ENCODE peak calls at places on chromosomes 2 and 18, in seven cellular contexts. B, I, E, C, Y, K and W are unnamed samples.

GRCh38 chr2:186639939-186640338 is 50.1 kb downstream of the ITGAV start:
- DNase-seq in B (no peak), I (no peak), E (peak; percentile 48), C (no peak), Y (no peak), K (no peak), W (no peak)

GRCh38 chr2:236321430-236321829 is 57.2 kb upstream of the ASB18 start:
- DNase-seq in B (no peak), I (no peak), E (no peak), C (no peak), Y (no peak), K (peak; percentile 5), W (no peak)

GRCh38 chr2:182406221-182406620 is 20.6 kb downstream of the PDE1A start:
- DNase-seq in B (no peak), I (no peak), E (no peak), C (no peak), Y (no peak), K (no peak), W (no peak)

GRCh38 chr2:176643711-176644110 is 374.5 kb downstream of the MTX2 start:
- DNase-seq in B (peak; percentile 66), I (no peak), E (no peak), C (no peak), Y (no peak), K (no peak), W (no peak)

GRCh38 chr2:58925676-58926081 is 684.6 kb upstream of the FANCL start:
- DNase-seq in B (no peak), I (no peak), E (no peak), C (no peak), Y (peak; percentile 66), K (no peak), W (peak; percentile 79)

GRCh38 chr18:22343613-22344012 is 74.1 kb downstream of the CTAGE1 start:
- DNase-seq in B (peak; percentile 35), I (no peak), E (no peak), C (no peak), Y (no peak), K (no peak), W (no peak)

GRCh38 chr2:16330012-16330411 is 335.6 kb downstream of the CYRIA start:
- DNase-seq in B (peak; percentile 72), I (no peak), E (no peak), C (no peak), Y (no peak), K (peak; percentile 69), W (no peak)

GRCh38 chr2:66929632-66930385 is 467.3 kb upstream of the ETAA1 start:
- DNase-seq in B (no peak), I (peak; percentile 38), E (no peak), C (no peak), Y (peak; percentile 28), K (peak; percentile 54), W (peak; percentile 54)

GRCh38 chr2:61834893-61835292 is 19.0 kb downstream of the FAM161A start:
- DNase-seq in B (no peak), I (no peak), E (no peak), C (no peak), Y (no peak), K (no peak), W (no peak)

GRCh38 chr2:84785950-84786349 is 94.9 kb downstream of the TRABD2A start:
- DNase-seq in B (no peak), I (no peak), E (no peak), C (no peak), Y (no peak), K (no peak), W (no peak)

GRCh38 chr2:59297829-59298228 is 1056.7 kb upstream of the FANCL start:
- DNase-seq in B (peak; percentile 59), I (no peak), E (no peak), C (no peak), Y (no peak), K (no peak), W (no peak)

GRCh38 chr18:49959176-49959575 is 145.8 kb upstream of the ACAA2 start:
- DNase-seq in B (peak; percentile 70), I (no peak), E (peak; percentile 61), C (peak; percentile 27), Y (no peak), K (no peak), W (no peak)

GRCh38 chr2:120641366-120641771 is 94.3 kb upstream of the GLI2 start:
- DNase-seq in B (peak; percentile 48), I (no peak), E (no peak), C (no peak), Y (no peak), K (no peak), W (no peak)

GRCh38 chr2:10170256-10170655 is 47.7 kb downstream of the RRM2 start:
- DNase-seq in B (peak; percentile 36), I (no peak), E (no peak), C (no peak), Y (no peak), K (no peak), W (no peak)

GRCh38 chr2:195535911-195536522 is 121.0 kb upstream of the SLC39A10 start:
- DNase-seq in B (no peak), I (no peak), E (peak; percentile 90), C (peak; percentile 61), Y (no peak), K (no peak), W (no peak)

GRCh38 chr18:39681061-39681460 is 2115.5 kb upstream of the CELF4 start:
- DNase-seq in B (no peak), I (no peak), E (no peak), C (no peak), Y (no peak), K (no peak), W (no peak)

GRCh38 chr2:152569186-152569585 is 148.1 kb downstream of the PRPF40A start:
- DNase-seq in B (peak; percentile 51), I (no peak), E (no peak), C (no peak), Y (no peak), K (no peak), W (no peak)

GRCh38 chr2:219417374-219417773 is 803 bp upstream of the DES start:
- DNase-seq in B (peak; percentile 43), I (peak; percentile 80), E (no peak), C (no peak), Y (no peak), K (no peak), W (no peak)

GRCh38 chr2:240095556-240096523 is 40.3 kb downstream of the COPS9 start:
- DNase-seq in B (peak; percentile 82), I (no peak), E (no peak), C (no peak), Y (no peak), K (no peak), W (no peak)

GRCh38 chr2:62292190-62292589 is 96.3 kb downstream of the B3GNT2 start:
- DNase-seq in B (no peak), I (no peak), E (peak; percentile 54), C (no peak), Y (no peak), K (no peak), W (no peak)

GRCh38 chr2:5970347-5970746 is 278.2 kb downstream of the SOX11 start:
- DNase-seq in B (no peak), I (no peak), E (no peak), C (no peak), Y (no peak), K (no peak), W (no peak)

GRCh38 chr2:8511868-8512612 is 169.8 kb upstream of the ID2 start:
- DNase-seq in B (no peak), I (no peak), E (peak; percentile 42), C (no peak), Y (peak; percentile 13), K (no peak), W (no peak)

GRCh38 chr2:94870392-94871225 is 621 bp upstream of the TEKT4 start:
- DNase-seq in B (peak; percentile 59), I (no peak), E (peak; percentile 50), C (no peak), Y (no peak), K (no peak), W (no peak)

GRCh38 chr2:206230060-206230890 is 44.2 kb upstream of the ZDBF2 start:
- DNase-seq in B (peak; percentile 84), I (no peak), E (no peak), C (no peak), Y (no peak), K (peak; percentile 32), W (no peak)
- TF ChIP-seq CTCF in B (peak; percentile 71), I (no peak), E (no peak), C (no peak), Y (peak; percentile 21), K (peak; percentile 5), W (peak; percentile 9)

GRCh38 chr2:74474481-74474880 is 2.0 kb upstream of the MRPL53 start:
- DNase-seq in B (no peak), I (no peak), E (no peak), C (no peak), Y (no peak), K (no peak), W (no peak)

GRCh38 chr2:74474899-74475298 is 2.4 kb upstream of the MRPL53 start:
- DNase-seq in B (peak; percentile 83), I (no peak), E (no peak), C (no peak), Y (no peak), K (no peak), W (no peak)

GRCh38 chr2:74472086-74472944 is at the start of gene MRPL53:
- DNase-seq in B (peak; percentile 98), I (peak; percentile 98), E (peak; percentile 98), C (peak; percentile 88), Y (peak; percentile 49), K (peak; percentile 95), W (peak; percentile 75)

GRCh38 chr2:74472945-74473258 is 422 bp upstream of the MRPL53 start:
- DNase-seq in B (no peak), I (no peak), E (no peak), C (no peak), Y (no peak), K (no peak), W (no peak)

GRCh38 chr2:74471332-74472065 is 981 bp downstream of the MRPL53 start:
- DNase-seq in B (no peak), I (no peak), E (no peak), C (no peak), Y (no peak), K (no peak), W (no peak)
- TF ChIP-seq CTCF in B (no peak), I (no peak), E (no peak), C (no peak), Y (no peak), K (no peak), W (no peak)

GRCh38 chr18:1928711-1929110 is 642.6 kb downstream of the METTL4 start:
- DNase-seq in B (no peak), I (no peak), E (no peak), C (no peak), Y (no peak), K (no peak), W (no peak)

GRCh38 chr18:1929720-1930119 is 641.6 kb downstream of the METTL4 start:
- DNase-seq in B (peak; percentile 65), I (no peak), E (no peak), C (no peak), Y (no peak), K (no peak), W (no peak)

GRCh38 chr18:1930291-1931270 is 640.7 kb downstream of the METTL4 start:
- DNase-seq in B (no peak), I (no peak), E (no peak), C (no peak), Y (no peak), K (no peak), W (no peak)
- TF ChIP-seq CTCF in B (no peak), I (no peak), E (no peak), C (no peak), Y (no peak), K (no peak), W (no peak)

DNA sequence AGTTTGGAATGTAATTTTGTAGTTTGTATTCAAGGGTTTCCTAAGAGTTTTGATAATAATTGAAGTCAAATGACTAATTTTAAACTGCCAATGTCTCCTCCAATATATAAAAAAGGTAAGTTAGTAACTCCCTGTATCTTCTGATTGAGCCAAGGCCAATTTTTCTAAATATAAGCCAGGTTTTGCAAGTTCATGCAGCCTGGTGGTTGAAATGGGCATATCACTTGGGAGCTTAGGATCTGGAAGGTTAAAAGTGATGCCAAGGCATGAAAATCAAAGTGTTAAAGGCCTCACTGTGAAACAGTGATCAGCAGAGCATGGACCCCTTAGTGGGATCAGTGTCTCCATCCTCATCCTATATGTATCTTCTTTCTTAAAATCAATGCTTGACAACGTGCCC is 60.5 kb downstream of the MERTK start:
- DNase-seq in B (no peak), I (no peak), E (no peak), C (no peak), Y (no peak), K (no peak), W (no peak)
- TF ChIP-seq CTCF in B (peak; percentile 63), I (no peak), E (no peak), C (no peak), Y (no peak), K (no peak), W (peak; percentile 2)